ENCODE peak calls at places on chromosomes 12 and 14, in seven cellular contexts. T, L, S, G, Y, K and N are unnamed samples.

GRCh38 chr12:64824500-64825142 is at the start of gene TBC1D30:
- DNase-seq in T (peak; percentile 80), L (no peak), G (no peak), S (peak; percentile 34), K (peak; percentile 3), Y (peak; percentile 79), N (peak; percentile 21)

GRCh38 chr12:100141998-100142850 is 450 bp downstream of the BLTP3B start:
- DNase-seq in Y (peak; percentile 61), L (no peak), G (no peak), T (peak; percentile 81), S (peak; percentile 60), K (peak; percentile 22), N (peak; percentile 8)

GRCh38 chr12:104877107-104877705 is 80.9 kb downstream of the SLC41A2 start:
- DNase-seq in T (peak; percentile 51), S (no peak), L (peak; percentile 13), K (peak; percentile 75), G (no peak), Y (peak; percentile 34), N (peak; percentile 40)

GRCh38 chr12:127363392-127363791 is 903.6 kb upstream of the TMEM132C start:
- DNase-seq in Y (no peak), S (no peak), K (no peak), G (no peak), T (no peak), L (no peak), N (peak; percentile 6)

GRCh38 chr14:49992901-49993335 is 100.0 kb downstream of the ARF6 start:
- DNase-seq in Y (no peak), S (peak; percentile 72), G (no peak), L (no peak), K (peak; percentile 64), T (no peak), N (peak; percentile 80)

GRCh38 chr14:26402126-26402525 is 195.7 kb downstream of the NOVA1 start:
- DNase-seq in T (no peak), K (no peak), Y (no peak), S (no peak), L (no peak), G (no peak), N (no peak)

GRCh38 chr14:76287063-76287462 is 88.9 kb upstream of the ESRRB start:
- DNase-seq in G (no peak), S (no peak), Y (no peak), T (no peak), L (no peak), K (no peak), N (no peak)

GRCh38 chr14:99657645-99658155 is 12.8 kb downstream of the HHIPL1 start:
- DNase-seq in G (no peak), K (no peak), L (no peak), S (no peak), T (no peak), Y (no peak), N (no peak)

GRCh38 chr12:93862424-93862823 is 185.2 kb downstream of the CRADD start:
- DNase-seq in Y (no peak), S (no peak), G (no peak), K (peak; percentile 45), T (no peak), L (no peak), N (no peak)

GRCh38 chr12:56230449-56231183 is 765 bp downstream of the SLC39A5 start:
- DNase-seq in K (no peak), S (no peak), G (no peak), L (no peak), T (no peak), Y (no peak), N (no peak)

GRCh38 chr12:91613223-91613779 is 430.7 kb upstream of the DCN start:
- DNase-seq in K (no peak), Y (no peak), T (no peak), S (no peak), L (no peak), G (no peak), N (no peak)

GRCh38 chr14:34863844-34864243 is 11.3 kb downstream of the BAZ1A start:
- DNase-seq in S (no peak), Y (no peak), T (no peak), K (no peak), G (no peak), L (no peak), N (no peak)

GRCh38 chr14:21202463-21203358 is 46.8 kb upstream of the OR5AU1 start:
- DNase-seq in G (no peak), S (no peak), Y (no peak), K (no peak), T (no peak), L (no peak), N (no peak)

GRCh38 chr14:70658899-70659298 is 17.2 kb downstream of the TTC9 start:
- DNase-seq in T (no peak), Y (no peak), L (no peak), G (no peak), S (no peak), K (no peak), N (no peak)

GRCh38 chr12:21118760-21119159 is 12.2 kb upstream of the SLCO1B1 start:
- DNase-seq in S (no peak), G (no peak), Y (no peak), K (no peak), L (peak; percentile 4), T (no peak), N (no peak)

GRCh38 chr12:10182662-10183061 is 3.8 kb downstream of the TMEM52B start:
- DNase-seq in T (no peak), L (no peak), S (no peak), K (peak; percentile 16), Y (no peak), G (peak; percentile 83), N (no peak)

GRCh38 chr14:50025776-50026175 is 90.6 kb downstream of the VCPKMT start:
- DNase-seq in T (no peak), L (no peak), Y (peak; percentile 19), K (no peak), S (no peak), G (no peak), N (no peak)

GRCh38 chr14:66974397-66975025 is 214.7 kb upstream of the GARIN2 start:
- DNase-seq in L (no peak), G (no peak), K (peak; percentile 32), S (no peak), Y (no peak), T (no peak), N (no peak)

GRCh38 chr14:52369305-52369781 is 55.2 kb downstream of the PTGER2 start:
- DNase-seq in G (no peak), K (peak; percentile 95), T (no peak), L (no peak), S (no peak), Y (no peak), N (no peak)

GRCh38 chr12:13816394-13816793 is 165.0 kb downstream of the GRIN2B start:
- DNase-seq in T (no peak), G (no peak), K (no peak), S (no peak), Y (peak; percentile 17), L (no peak), N (no peak)